ENCODE peak calls at places on chromosomes 3 and 15, in four cellular contexts. P, D, E and C are unnamed samples.

GRCh38 chr15:37586976-37587375 is 347.5 kb upstream of the TMCO5A start:
- DNase-seq in P (no peak), E (no peak), D (no peak), C (no peak)

GRCh38 chr3:59563072-59563605 is 513.3 kb upstream of the CFAP20DC start:
- DNase-seq in P (no peak), D (no peak), E (no peak), C (no peak)

GRCh38 chr3:174218011-174218410 is 641.1 kb upstream of the NAALADL2 start:
- DNase-seq in D (no peak), P (no peak), E (no peak), C (no peak)

GRCh38 chr15:77030042-77030927 is 35.4 kb downstream of the PSTPIP1 start:
- DNase-seq in D (peak), P (no peak), E (no peak), C (peak)

GRCh38 chr15:67838789-67839332 is 984 bp downstream of the RNU6-1 start:
- DNase-seq in D (no peak), P (peak), E (no peak), C (peak)

GRCh38 chr3:86782271-86782670 is 208.7 kb downstream of the VGLL3 start:
- DNase-seq in E (no peak), P (no peak), D (no peak), C (no peak)

GRCh38 chr15:77837649-77838025 is 204.9 kb upstream of the LINGO1 start:
- DNase-seq in P (no peak), D (peak), E (no peak), C (no peak)

GRCh38 chr15:94791516-94791915 is 560.2 kb downstream of the MCTP2 start:
- DNase-seq in D (no peak), P (no peak), E (no peak), C (no peak)

GRCh38 chr3:196134691-196135090 is 52.8 kb upstream of the TFRC start:
- DNase-seq in P (no peak), E (no peak), D (no peak), C (no peak)

GRCh38 chr15:55322452-55322851 is 3.4 kb downstream of the PIGB start:
- DNase-seq in D (no peak), P (no peak), E (no peak), C (no peak)

GRCh38 chr3:40719660-40720287 is 195.0 kb downstream of the ZNF621 start:
- DNase-seq in D (no peak), E (peak), P (peak), C (no peak)

GRCh38 chr3:191136347-191136746 is 62.7 kb upstream of the OSTN start:
- DNase-seq in P (no peak), D (no peak), E (peak), C (no peak)

GRCh38 chr15:99956820-99957641 is 223.8 kb upstream of the LYSMD4 start:
- DNase-seq in P (peak), E (no peak), D (peak), C (no peak)

GRCh38 chr15:74240002-74240568 is 4.0 kb downstream of the CCDC33 start:
- DNase-seq in D (no peak), E (peak), P (peak), C (peak)

GRCh38 chr3:45995370-45996192 is at the start of gene FYCO1:
- DNase-seq in D (peak), E (peak), P (peak), C (peak)
- TF ChIP-seq POLR2A in D (peak), E (no peak), P (peak), C (peak)

DNA sequence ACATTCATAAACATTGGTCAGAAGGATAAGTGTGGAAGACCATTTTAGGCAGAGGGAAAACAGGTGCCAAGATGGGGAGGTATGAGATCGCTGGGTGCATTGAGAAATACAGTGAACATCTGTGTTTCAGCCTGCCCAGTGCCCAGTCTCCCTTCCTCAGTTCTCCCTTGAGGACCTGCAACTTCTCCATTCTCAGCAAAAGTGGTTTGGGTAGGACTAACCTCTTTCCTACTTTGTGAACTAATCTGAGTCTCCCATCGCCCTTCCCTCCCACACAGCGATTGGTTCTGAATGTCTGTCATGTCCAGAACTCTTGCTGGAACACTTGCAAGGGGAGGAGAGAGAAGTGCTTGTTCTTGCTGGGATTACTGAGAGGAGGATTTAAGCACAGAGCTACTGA is 10.9 kb upstream of the CCNL1 start:
- DNase-seq in E (no peak), D (no peak), P (no peak), C (no peak)
- TF ChIP-seq POLR2AphosphoS5 in E (no peak), D (no peak), P (no peak), C (no peak)

DNA sequence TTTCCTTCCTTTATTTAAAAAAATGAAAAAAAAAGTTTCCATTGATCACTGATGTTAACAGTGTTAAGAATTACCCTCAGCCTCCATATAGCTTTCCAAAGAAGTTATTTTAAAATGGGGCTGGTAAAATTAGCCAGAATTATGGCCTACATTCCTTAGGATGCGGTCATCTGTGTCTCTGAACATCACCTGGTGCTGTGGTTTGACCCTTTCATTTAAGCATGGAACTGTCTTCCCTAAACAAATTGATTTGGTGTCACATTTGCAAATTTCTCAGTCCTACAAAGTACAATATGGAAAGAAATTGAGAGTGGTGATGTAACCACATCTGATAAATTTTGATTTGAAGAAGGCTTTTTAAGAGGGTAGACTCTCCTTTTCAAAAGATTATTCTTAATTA is 40.3 kb upstream of the ZPLD1 start:
- DNase-seq in E (no peak), P (no peak), D (no peak), C (no peak)
- H3K4me3 ChIP-seq in E (no peak), P (no peak), D (no peak), C (no peak)

DNA sequence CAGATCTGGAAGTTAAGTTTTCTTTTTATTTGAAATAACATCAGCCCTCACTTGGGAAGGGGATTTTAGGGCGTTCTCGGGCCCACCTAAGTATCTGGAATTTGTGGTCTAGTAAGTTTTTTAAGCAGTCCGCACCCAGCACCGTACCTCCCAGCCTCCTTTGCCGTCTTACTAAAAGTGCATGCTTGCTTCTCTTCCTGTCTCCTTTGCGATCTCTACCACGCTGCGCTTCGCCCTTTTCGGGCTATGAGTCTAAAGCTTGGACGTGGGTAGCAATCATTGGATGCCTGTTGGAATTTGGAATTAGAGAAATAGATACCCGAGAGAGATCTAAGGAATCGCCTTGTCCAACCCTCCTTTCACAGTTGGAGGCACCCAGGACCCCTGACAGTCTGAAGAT is 1.1 kb downstream of the THSD4 start:
- DNase-seq in P (no peak), D (no peak), E (no peak), C (no peak)
- TF ChIP-seq POLR2A in P (no peak), D (no peak), E (no peak), C (no peak)

GRCh38 chr15:70090436-70091291 is 7.1 kb downstream of the TLE3 start:
- DNase-seq in D (no peak), P (no peak), E (no peak), C (no peak)
- TF ChIP-seq POLR2AphosphoS5 in D (no peak), P (no peak), E (no peak), C (no peak)

GRCh38 chr3:160485931-160486330 is 36.3 kb upstream of the TRIM59 start:
- DNase-seq in E (no peak), D (no peak), P (no peak), C (no peak)
- H3K4me3 ChIP-seq in E (no peak), D (peak), P (no peak), C (peak)

DNA sequence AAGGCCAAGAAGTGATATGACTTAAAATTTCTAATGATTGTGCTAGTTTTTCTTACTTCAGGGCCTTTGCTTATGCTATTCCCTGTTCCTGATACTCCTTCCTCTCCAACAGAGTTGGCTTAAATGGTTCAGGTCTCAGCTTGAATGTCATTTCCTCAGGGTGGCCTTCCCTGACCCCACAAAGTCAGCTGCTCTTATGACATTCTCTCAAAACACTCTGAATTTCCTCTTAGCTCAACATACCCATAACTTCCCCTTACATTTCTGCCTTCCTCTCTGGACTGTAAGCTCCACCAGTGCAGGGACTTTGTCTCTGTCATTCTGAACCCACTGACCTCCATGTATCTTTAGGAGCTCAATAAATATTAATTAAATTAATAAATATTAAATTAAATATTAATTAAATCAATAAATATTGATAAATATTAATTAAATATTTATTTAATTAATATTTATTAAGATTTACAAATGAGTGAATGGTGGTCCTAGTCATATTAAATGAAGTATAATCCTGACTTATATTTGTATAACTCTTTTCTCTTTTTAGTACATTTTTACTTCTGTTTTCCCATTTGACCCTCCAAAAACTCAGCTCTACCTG is 17.9 kb upstream of the TMCC1 start:
- DNase-seq in E (no peak), P (no peak), D (no peak), C (no peak)
- TF ChIP-seq POLR2A in E (no peak), P (no peak), D (no peak), C (no peak)

DNA sequence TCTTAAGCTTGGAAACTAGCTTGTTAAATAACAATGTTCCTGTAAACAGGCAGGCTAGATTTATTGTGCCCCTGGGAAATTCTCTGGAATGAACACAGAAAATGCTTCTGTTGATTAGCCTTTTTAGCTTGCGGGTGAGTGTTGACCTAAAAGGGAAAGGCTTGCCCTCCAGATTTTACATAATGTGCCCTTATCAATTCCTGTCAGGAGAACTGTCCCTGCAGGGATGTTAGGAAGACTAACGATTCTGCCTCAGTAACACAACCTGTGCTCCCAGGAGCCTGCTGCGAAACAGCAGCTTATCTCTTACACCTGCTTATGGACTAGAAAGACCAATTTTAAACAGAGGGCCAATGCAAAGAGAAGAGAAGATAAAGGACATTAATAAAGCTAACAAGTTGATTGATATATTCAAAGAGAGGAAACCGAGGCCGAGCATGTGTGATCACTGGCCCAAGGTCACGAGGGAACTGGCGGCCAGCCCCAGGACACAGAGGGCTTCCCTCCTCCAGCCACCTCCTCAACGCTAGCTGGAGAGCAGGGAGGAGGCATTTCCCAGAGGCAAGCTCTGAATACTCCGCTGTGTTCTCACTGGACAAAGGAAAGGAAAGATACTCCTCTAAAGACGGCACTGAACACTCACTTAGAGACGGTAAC is 48.4 kb upstream of the TJP1 start:
- DNase-seq in E (no peak), D (no peak), P (no peak), C (peak)
- TF ChIP-seq POLR2AphosphoS5 in E (no peak), D (no peak), P (peak), C (no peak)

GRCh38 chr15:84819291-84819768 is 2.2 kb downstream of the ALPK3 start:
- DNase-seq in D (peak), E (no peak), P (no peak), C (no peak)
- H3K4me3 ChIP-seq in D (no peak), E (no peak), P (no peak), C (no peak)